ENCODE peak calls at places on chromosomes 12 and 14, in eight cellular contexts. M, O, K, Z, L, N, C and A are unnamed samples.

GRCh38 chr14:92603309-92604257 is 90.0 kb downstream of the RIN3 start:
- DNase-seq in N (peak), Z (no peak), L (peak), C (no peak), M (peak), K (no peak), O (peak), A (no peak)

GRCh38 chr12:1453801-1454200 is 140.6 kb downstream of the FBXL14 start:
- DNase-seq in L (peak), M (no peak), O (no peak), K (no peak), N (no peak), Z (no peak), C (no peak), A (no peak)

GRCh38 chr12:56836800-56837663 is 73.9 kb downstream of the HSD17B6 start:
- DNase-seq in Z (no peak), K (no peak), M (peak), O (no peak), C (no peak), L (peak), N (no peak), A (peak)

GRCh38 chr14:81363746-81364400 is 36.3 kb downstream of the STON2 start:
- DNase-seq in N (no peak), M (peak), Z (no peak), L (no peak), O (no peak), K (no peak), C (no peak), A (no peak)

GRCh38 chr12:126210026-126210425 is 1144.8 kb downstream of the AACS start:
- DNase-seq in N (no peak), Z (no peak), O (no peak), L (no peak), M (no peak), K (no peak), C (no peak), A (no peak)

GRCh38 chr12:26298785-26299621 is 103.6 kb downstream of the SSPN start:
- DNase-seq in L (peak), O (peak), N (no peak), C (no peak), M (peak), K (peak), Z (no peak), A (peak)

GRCh38 chr14:22887990-22888378 is 5.0 kb downstream of the REM2 start:
- DNase-seq in O (no peak), Z (no peak), L (no peak), N (no peak), M (no peak), K (no peak), C (no peak), A (no peak)

GRCh38 chr14:42884100-42884499 is 1277.4 kb downstream of the LRFN5 start:
- DNase-seq in O (no peak), M (peak), C (no peak), Z (no peak), N (no peak), L (peak), K (no peak), A (no peak)

GRCh38 chr14:36647827-36648753 is 13.6 kb upstream of the PAX9 start:
- DNase-seq in K (no peak), L (peak), C (no peak), N (peak), Z (no peak), M (peak), O (no peak), A (no peak)

GRCh38 chr12:103571286-103571685 is 15.8 kb upstream of the STAB2 start:
- DNase-seq in N (no peak), Z (no peak), L (no peak), C (peak), O (no peak), M (peak), K (no peak), A (no peak)

GRCh38 chr12:130818381-130819247 is 20.4 kb downstream of the STX2 start:
- DNase-seq in Z (peak), O (peak), C (peak), N (peak), M (peak), L (no peak), K (peak), A (no peak)

GRCh38 chr12:57522887-57523705 is 472 bp downstream of the MBD6 start:
- DNase-seq in Z (peak), M (peak), K (peak), C (peak), O (peak), N (peak), L (peak), A (peak)

GRCh38 chr12:93979189-93979588 is 169.2 kb upstream of the PLXNC1 start:
- DNase-seq in C (no peak), M (peak), K (peak), Z (no peak), L (peak), O (no peak), N (peak), A (no peak)

GRCh38 chr14:28754209-28754985 is 12.2 kb upstream of the FOXG1 start:
- DNase-seq in K (no peak), O (no peak), C (no peak), Z (no peak), L (peak), M (peak), N (no peak), A (no peak)

GRCh38 chr14:89719371-89720075 is 235.0 kb downstream of the EFCAB11 start:
- DNase-seq in N (no peak), Z (no peak), C (no peak), O (no peak), L (no peak), M (no peak), K (no peak), A (peak)

GRCh38 chr14:77320238-77320935 is at the start of gene POMT2:
- DNase-seq in L (peak), K (peak), O (peak), Z (peak), M (peak), N (peak), C (peak), A (peak)
- TF ChIP-seq CTCF in L (peak), K (peak), O (peak), Z (peak), M (peak), N (peak), C (peak), A (peak)

DNA sequence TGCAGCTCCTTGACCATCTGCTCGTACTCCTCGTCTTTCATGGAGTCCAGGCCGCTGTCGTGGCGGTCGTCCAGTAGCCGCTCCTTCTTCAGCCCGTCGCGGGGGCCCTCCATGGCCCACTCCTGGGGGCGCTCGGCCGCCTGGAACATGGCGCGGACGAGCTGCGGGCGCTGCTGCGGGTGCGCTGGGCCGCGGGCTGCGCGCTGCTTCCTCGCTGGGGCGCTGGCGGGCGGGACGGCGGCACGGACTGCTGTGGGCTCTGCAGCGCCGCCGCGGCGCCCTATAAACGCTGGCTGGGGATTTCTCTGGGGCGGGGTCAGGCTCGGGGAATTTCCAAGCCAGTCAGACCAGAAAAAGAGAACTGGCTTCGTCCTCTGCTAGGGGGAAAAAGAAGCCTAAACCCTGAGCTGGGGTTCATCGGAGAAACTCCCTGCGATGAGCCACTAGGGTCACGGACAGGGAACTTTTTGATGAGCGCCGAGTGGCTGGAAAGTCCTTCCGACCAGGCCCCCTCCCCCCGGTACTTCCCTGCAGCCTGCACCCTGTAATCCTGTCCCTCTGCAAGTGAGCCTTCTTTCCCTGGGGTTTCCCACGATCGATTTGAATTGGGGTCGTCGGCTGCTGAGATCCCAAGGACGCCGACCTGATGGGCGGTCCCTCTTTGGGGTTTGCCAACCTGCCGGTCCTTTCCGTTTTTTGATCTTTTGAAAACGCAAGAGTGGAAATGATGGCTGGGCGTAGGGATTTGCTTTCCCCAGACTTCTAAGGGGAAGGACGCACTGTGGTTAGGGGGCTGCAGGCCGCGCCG is at the start of gene NFKBIA:
- DNase-seq in K (peak), N (peak), Z (peak), L (peak), C (peak), O (peak), M (peak), A (peak)
- TF ChIP-seq CTCF in K (peak), N (no peak), Z (peak), L (peak), C (peak), O (no peak), M (peak), A (no peak)

DNA sequence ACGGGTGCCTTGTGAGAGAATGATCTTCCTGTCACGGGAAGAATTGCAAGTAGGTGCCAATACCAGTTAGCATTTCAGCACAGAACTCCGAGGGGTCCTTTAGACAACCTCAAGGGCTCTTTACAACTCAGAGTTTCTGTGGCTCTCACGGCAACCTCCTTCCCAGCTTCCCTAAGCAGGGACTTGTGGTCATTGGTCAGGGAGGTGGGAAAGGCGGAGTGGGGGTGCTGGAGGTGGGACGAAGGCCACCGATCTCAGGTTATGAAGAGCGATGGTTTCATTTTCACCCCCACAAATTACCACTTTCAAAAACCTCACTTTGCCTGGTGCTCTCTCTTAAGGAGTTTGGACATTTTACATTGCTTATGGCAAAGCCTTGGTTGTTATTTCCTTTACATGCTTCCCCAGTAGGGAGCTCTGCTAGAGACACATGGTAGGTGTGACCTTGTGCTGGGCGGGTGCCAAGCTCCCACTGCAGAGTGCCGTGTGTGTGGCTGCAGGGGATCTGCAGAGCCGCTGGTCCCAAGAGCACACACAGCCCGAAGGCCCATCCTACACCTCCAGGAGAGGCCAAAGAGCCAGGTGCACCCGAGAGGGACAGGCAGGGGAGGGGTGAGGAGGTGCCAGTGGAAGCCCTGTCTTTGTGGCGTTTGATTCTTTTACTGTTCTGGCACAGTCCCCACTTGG is 21.4 kb downstream of the BCL2L14 start:
- DNase-seq in L (no peak), O (no peak), Z (no peak), C (no peak), M (peak), K (no peak), N (no peak), A (no peak)
- TF ChIP-seq CTCF in L (no peak), O (no peak), Z (no peak), C (no peak), M (no peak), K (no peak), N (no peak), A (no peak)

DNA sequence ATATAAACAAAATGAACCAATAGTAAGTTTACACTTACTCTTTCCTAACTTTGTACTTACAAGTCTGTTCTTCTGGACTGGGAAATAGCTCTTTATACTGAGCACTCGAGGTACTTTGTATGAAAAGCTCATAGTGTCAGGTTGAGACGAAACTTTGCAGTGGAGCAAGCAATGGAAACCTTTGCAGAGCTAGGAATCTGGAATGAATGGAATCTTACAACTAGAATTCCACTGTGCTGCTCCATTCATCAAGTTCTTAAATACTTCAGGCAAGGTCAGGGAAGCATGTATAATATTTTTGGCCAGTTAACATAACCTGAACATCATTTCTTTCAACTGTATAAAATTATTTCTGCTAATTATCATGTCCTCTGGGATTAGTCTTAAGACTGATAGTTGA is 1327.5 kb upstream of the FLRT2 start:
- DNase-seq in C (no peak), M (no peak), Z (no peak), K (no peak), L (no peak), N (no peak), O (no peak), A (no peak)
- TF ChIP-seq CTCF in C (no peak), M (no peak), Z (no peak), K (no peak), L (no peak), N (no peak), O (no peak), A (no peak)

GRCh38 chr14:104348741-104349140 is 210.4 kb downstream of the KIF26A start:
- DNase-seq in K (peak), O (peak), L (no peak), Z (no peak), C (no peak), N (no peak), M (no peak), A (no peak)
- TF ChIP-seq CTCF in K (no peak), O (no peak), L (no peak), Z (no peak), C (no peak), N (no peak), M (no peak), A (no peak)

GRCh38 chr14:105479438-105480164 is 5.0 kb downstream of the CRIP2 start:
- DNase-seq in C (no peak), N (no peak), M (no peak), Z (no peak), L (no peak), O (no peak), K (no peak), A (no peak)
- TF ChIP-seq CTCF in C (no peak), N (no peak), M (no peak), Z (no peak), L (no peak), O (no peak), K (no peak), A (no peak)

GRCh38 chr12:76346236-76346635 is 2.0 kb downstream of the BBS10 start:
- DNase-seq in K (no peak), C (no peak), Z (no peak), N (no peak), M (no peak), O (no peak), L (peak), A (no peak)

GRCh38 chr12:76345569-76345968 is 2.6 kb downstream of the BBS10 start:
- DNase-seq in O (no peak), K (no peak), C (no peak), Z (no peak), N (no peak), M (no peak), L (no peak), A (no peak)

GRCh38 chr12:76341436-76342030 is 6.7 kb downstream of the BBS10 start:
- DNase-seq in C (no peak), N (no peak), L (peak), O (no peak), M (peak), Z (no peak), K (no peak), A (no peak)

GRCh38 chr12:76348079-76348901 is at the start of gene BBS10:
- DNase-seq in Z (peak), C (peak), L (peak), M (peak), N (peak), K (peak), O (peak), A (peak)

GRCh38 chr12:76346798-76347420 is 1.3 kb downstream of the BBS10 start:
- DNase-seq in Z (no peak), N (peak), K (no peak), C (no peak), M (peak), L (peak), O (no peak), A (no peak)
- TF ChIP-seq CTCF in Z (no peak), N (no peak), K (no peak), C (peak), M (peak), L (peak), O (no peak), A (no peak)

DNA sequence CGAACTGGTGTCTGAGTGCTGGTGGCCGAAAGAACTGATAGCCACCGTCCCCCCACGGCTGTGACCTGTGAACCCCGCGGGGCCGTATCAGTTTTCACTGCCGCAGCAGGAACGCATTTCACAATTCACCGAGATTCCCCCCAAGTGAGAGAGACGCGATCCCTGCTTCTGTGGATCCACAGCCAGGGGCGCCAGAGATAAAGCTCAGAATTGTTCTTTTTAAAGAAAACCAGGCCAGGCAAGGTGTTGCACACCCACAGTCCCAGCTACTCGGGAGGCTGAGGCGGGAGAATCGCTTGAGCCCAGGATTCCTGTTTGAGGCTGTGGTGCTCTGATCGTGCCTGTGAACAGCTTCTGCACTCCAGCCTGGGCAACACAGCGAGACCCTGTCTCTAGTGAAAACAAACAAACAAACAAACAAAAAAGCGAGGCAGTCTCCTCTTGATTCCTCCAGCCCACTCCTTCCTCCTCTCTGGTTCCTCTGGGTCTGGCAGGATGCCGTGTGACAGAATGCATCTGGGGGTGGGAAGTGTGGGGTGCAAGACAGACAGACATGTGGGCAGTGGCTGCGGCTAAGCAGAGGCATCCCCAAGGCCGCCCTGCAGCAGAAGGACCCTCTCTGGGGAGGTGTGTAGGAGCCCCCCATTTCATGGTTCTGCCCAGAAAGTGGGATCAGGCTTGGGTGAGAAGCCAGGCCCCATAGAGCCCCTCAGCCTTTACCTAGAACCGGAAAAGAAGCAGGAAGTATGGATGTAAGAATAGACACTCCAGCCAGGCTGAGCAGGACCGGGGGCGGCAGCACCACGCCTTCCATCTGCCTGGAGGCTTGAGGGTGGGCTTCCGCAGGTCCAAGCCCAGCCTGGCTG is 39.2 kb upstream of the PPP1R13B start:
- DNase-seq in O (no peak), K (no peak), C (no peak), L (no peak), Z (no peak), M (no peak), N (no peak), A (no peak)
- TF ChIP-seq CTCF in O (no peak), K (peak), C (no peak), L (peak), Z (no peak), M (peak), N (no peak), A (no peak)